ENCODE peak calls at places on chromosome 13, in seven cellular contexts. M is A549, O is Panc1, L is HepG2, T is GM23338, K is SK-N-SH, I is GM12878. E is an unnamed sample.

GRCh38 chr13:20125129-20125782 is 35.6 kb downstream of the GJA3 start:
- DNase-seq in M (no peak), O (no peak), L (no peak), T (no peak), K (no peak), I (no peak), E (no peak)

GRCh38 chr13:48600374-48601364 is 53.1 kb upstream of the CYSLTR2 start:
- DNase-seq in M (no peak), O (no peak), L (peak), T (no peak), K (no peak), I (no peak), E (no peak)

GRCh38 chr13:84037937-84038464 is 155.7 kb upstream of the SLITRK1 start:
- DNase-seq in M (no peak), O (no peak), L (no peak), T (no peak), K (no peak), I (no peak), E (no peak)

GRCh38 chr13:43874512-43875092 is 4.9 kb downstream of the CCDC122 start:
- DNase-seq in M (no peak), O (no peak), L (no peak), T (peak), K (peak), I (no peak), E (no peak)

GRCh38 chr13:94546071-94546839 is 49.7 kb downstream of the TGDS start:
- DNase-seq in M (no peak), O (no peak), L (no peak), T (peak), K (no peak), I (no peak), E (no peak)

GRCh38 chr13:78852709-78853108 is 193.8 kb upstream of the OBI1 start:
- DNase-seq in M (no peak), O (no peak), L (no peak), T (no peak), K (no peak), I (no peak), E (no peak)

GRCh38 chr13:36332986-36333385 is 13.2 kb downstream of the SPART start:
- DNase-seq in M (no peak), O (no peak), L (no peak), T (no peak), K (no peak), I (no peak), E (no peak)

GRCh38 chr13:100668408-100668807 is 6.2 kb downstream of the TMTC4 start:
- DNase-seq in M (no peak), O (no peak), L (no peak), T (no peak), K (no peak), I (no peak), E (no peak)

GRCh38 chr13:75938811-75939525 is 302.8 kb downstream of the LMO7 start:
- DNase-seq in M (no peak), O (no peak), L (no peak), T (no peak), K (no peak), I (no peak), E (no peak)

GRCh38 chr13:48939728-48940127 is 36.0 kb upstream of the FNDC3A start:
- DNase-seq in M (no peak), O (no peak), L (no peak), T (no peak), K (no peak), I (no peak), E (no peak)

GRCh38 chr13:83825676-83826075 is 56.6 kb downstream of the SLITRK1 start:
- DNase-seq in M (no peak), O (no peak), L (no peak), T (no peak), K (no peak), I (no peak), E (no peak)

GRCh38 chr13:76516013-76516412 is 370.2 kb downstream of the KCTD12 start:
- DNase-seq in M (no peak), O (no peak), L (no peak), T (no peak), K (no peak), I (no peak), E (no peak)

GRCh38 chr13:104571161-104571889 is 1505.1 kb upstream of the SLC10A2 start:
- DNase-seq in M (peak), O (peak), L (peak), T (peak), K (peak), I (no peak), E (no peak)

GRCh38 chr13:51148952-51149573 is 38.0 kb upstream of the C13orf42 start:
- DNase-seq in M (peak), O (no peak), L (no peak), T (peak), K (peak), I (no peak), E (no peak)

GRCh38 chr13:87661471-87661870 is 9.7 kb upstream of the SLITRK5 start:
- DNase-seq in M (no peak), O (no peak), L (no peak), T (no peak), K (no peak), I (no peak), E (no peak)

GRCh38 chr13:75968103-75968838 is 332.1 kb downstream of the LMO7 start:
- DNase-seq in M (peak), O (no peak), L (no peak), T (no peak), K (no peak), I (no peak), E (no peak)

GRCh38 chr13:48112896-48113525 is 18.1 kb upstream of the MED4 start:
- DNase-seq in M (no peak), O (no peak), L (no peak), T (no peak), K (no peak), I (no peak), E (no peak)

GRCh38 chr13:109626386-109627171 is 159.8 kb downstream of the IRS2 start:
- DNase-seq in M (no peak), O (no peak), L (no peak), T (no peak), K (no peak), I (no peak), E (no peak)

GRCh38 chr13:35927554-35927953 is 203.6 kb downstream of the DCLK1 start:
- DNase-seq in M (peak), O (peak), L (no peak), T (no peak), K (no peak), I (no peak), E (no peak)

GRCh38 chr13:73201601-73202000 is 142.8 kb downstream of the KLF5 start:
- DNase-seq in M (no peak), O (no peak), L (no peak), T (no peak), K (no peak), I (no peak), E (no peak)

GRCh38 chr13:105471683-105472082 is 1063.8 kb downstream of the EFNB2 start:
- DNase-seq in M (no peak), O (no peak), L (no peak), T (no peak), K (no peak), I (no peak), E (no peak)

DNA sequence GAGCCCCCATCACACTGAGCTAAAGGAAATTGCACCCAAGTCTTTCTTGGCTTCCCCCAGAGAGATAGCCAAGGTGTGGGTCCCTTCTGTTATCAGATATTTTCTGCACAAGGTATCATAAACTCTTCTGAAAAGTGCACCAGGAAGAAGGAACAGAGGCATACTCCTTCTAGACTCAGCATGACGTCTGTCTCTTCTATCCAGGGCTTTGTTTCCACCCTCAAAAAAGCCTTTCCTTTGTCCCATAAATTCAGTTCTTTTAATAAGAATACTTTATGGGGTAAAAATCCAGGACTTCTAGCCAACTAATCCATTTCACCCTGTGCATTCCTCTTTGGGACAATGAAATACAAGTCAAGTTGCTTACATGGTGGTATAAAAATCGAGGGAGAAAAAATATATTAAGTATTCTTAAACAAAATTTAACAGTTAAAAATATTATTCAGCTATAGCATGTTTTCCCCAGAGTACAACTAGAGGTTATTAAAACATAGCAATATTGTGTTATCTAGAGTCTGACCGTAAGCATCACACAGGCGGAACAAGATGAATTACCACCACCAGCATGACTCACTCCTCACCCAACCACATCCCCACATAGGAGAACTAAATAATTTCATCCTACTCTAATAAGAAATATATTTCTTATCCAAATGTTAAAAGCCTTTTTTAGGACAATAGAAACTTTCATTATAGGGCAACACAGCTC is 79.9 kb upstream of the GPC6 start:
- DNase-seq in M (no peak), O (no peak), L (no peak), T (no peak), K (no peak), I (no peak), E (peak)
- TF ChIP-seq REST in M (no peak), O (no peak), L (no peak), T (no peak), K (no peak), I (no peak), E (no peak)

DNA sequence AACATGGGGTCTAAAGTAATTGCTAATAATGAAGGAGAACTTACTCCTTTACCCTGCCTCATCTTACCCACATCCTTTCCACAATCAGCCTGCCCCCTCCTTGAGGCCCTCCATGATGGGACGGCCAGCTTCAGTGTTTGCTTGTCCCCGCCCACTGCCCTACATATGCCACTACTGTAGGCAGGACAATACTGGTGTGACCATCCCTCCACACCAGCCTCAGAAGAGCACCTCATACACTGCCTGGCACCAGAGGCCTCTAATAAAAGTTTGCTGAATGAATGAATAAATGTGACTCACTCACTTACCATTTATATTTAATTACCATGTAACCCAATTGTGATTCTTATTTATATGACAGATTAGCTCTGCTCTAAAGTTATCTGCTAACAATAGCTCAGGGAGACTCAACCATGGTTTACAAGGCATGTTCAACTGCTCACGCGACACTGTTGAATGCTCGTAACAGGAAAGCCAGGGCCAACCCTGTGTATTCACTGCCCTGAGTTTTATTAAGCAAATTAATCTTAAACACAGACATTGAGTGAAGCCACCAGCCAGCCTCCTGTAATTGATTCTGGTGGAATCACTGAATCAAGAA is 65.9 kb upstream of the DOCK9 start:
- DNase-seq in M (no peak), O (no peak), L (no peak), T (no peak), K (no peak), I (no peak), E (no peak)
- TF ChIP-seq REST in M (no peak), O (no peak), L (no peak), T (no peak), K (no peak), I (no peak), E (no peak)

GRCh38 chr13:22032905-22033304 is 362.0 kb downstream of the FGF9 start:
- DNase-seq in M (no peak), O (no peak), L (no peak), T (no peak), K (no peak), I (no peak), E (no peak)
- TF ChIP-seq REST in M (no peak), O (no peak), L (no peak), T (no peak), K (no peak), I (no peak), E (no peak)

DNA sequence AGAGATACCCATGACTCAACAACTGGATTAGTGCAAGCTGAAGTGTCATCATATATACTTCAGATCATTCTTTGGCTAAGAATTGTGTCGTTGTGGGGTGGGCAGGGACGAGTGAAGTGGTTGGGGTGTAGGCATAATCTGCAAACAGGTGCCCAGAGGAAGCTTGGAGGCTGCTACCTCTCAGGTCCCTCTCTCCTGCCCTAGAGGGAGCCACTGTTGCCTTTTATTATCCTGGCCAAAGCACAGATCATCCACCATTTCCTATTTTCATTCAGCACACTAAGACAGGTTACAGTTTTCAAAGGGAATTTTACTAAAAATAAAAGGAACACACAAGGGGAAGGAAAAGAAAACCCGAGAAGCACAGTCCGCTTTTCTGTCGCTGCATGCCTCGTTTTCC is 126.6 kb downstream of the HS6ST3 start:
- DNase-seq in M (no peak), O (no peak), L (no peak), T (peak), K (no peak), I (no peak), E (no peak)
- TF ChIP-seq REST in M (no peak), O (no peak), L (no peak), T (no peak), K (no peak), I (no peak), E (no peak)

DNA sequence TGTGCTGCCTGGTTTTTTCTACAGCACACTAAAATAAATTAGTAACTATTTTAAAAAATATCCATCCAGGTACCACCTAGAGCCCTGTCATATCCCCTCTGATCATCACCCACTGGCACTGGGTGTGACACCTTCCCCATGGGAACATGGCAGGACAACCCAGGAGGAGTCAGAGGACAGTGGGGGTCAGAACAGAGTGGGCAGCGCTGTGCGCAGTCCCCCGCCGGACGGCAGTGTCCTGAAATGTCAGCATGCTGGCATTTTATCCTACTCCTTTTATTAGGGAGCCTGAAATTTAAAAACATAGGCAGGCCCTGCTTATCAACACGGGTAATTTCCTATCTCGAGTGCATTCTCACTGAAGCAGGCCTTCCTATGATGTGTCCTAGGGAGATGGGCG is 42.1 kb upstream of the GAS6 start:
- DNase-seq in M (no peak), O (no peak), L (no peak), T (no peak), K (no peak), I (no peak), E (no peak)
- TF ChIP-seq REST in M (no peak), O (no peak), L (no peak), T (no peak), K (no peak), I (no peak), E (no peak)

E was measured in HL-60.